ENCODE peak calls at places on chromosomes 6 and 20, in nine cellular contexts. M is choroid plexus epithelial cell, E is pancreas, V is brain microvascular endothelial cell, T is MM.1S, W is prostate gland, G is epithelial cell of proximal tubule, X is foreskin fibroblast, Z is upper lobe of right lung. A is an unnamed sample.

GRCh38 chr6:148835920-148836441 is 89.2 kb downstream of the UST start:
- DNase-seq in M (peak; percentile 47), E (no peak), V (peak; percentile 27), T (no peak), W (no peak), G (no peak), X (peak; percentile 85), Z (no peak), A (no peak)

GRCh38 chr6:143061597-143062385 is 1.1 kb downstream of the AIG1 start:
- DNase-seq in M (no peak), E (no peak), V (no peak), T (no peak), W (no peak), G (no peak), X (no peak), Z (no peak), A (no peak)

GRCh38 chr6:136365781-136366354 is 76.2 kb upstream of the BCLAF1 start:
- DNase-seq in M (no peak), E (no peak), V (no peak), T (no peak), W (peak; percentile 66), G (no peak), X (no peak), Z (peak; percentile 67), A (no peak)

GRCh38 chr20:33653218-33653899 is 8.8 kb upstream of the C20orf144 start:
- DNase-seq in M (peak; percentile 80), E (peak; percentile 69), V (no peak), T (no peak), W (no peak), G (no peak), X (peak; percentile 61), Z (peak; percentile 67), A (peak; percentile 78)

GRCh38 chr6:93419304-93420162 is at the start of gene EPHA7:
- DNase-seq in M (peak; percentile 95), E (peak; percentile 96), V (peak; percentile 95), T (peak; percentile 96), W (peak; percentile 96), G (no peak), X (peak; percentile 90), Z (peak; percentile 93), A (peak; percentile 95)

GRCh38 chr20:6562111-6562510 is 205.4 kb upstream of the BMP2 start:
- DNase-seq in M (peak; percentile 97), E (no peak), V (peak; percentile 99), T (no peak), W (no peak), G (no peak), X (peak; percentile 73), Z (no peak), A (no peak)

GRCh38 chr6:34806738-34807453 is 15.0 kb downstream of the BLTP3A start:
- DNase-seq in M (peak; percentile 27), E (no peak), V (peak; percentile 51), T (no peak), W (no peak), G (no peak), X (peak; percentile 8), Z (no peak), A (no peak)

GRCh38 chr6:90382760-90383159 is 86.1 kb upstream of the BACH2 start:
- DNase-seq in M (no peak), E (no peak), V (no peak), T (no peak), W (no peak), G (no peak), X (no peak), Z (no peak), A (no peak)

GRCh38 chr6:146441907-146442306 is 101.7 kb upstream of the RAB32 start:
- DNase-seq in M (no peak), E (no peak), V (no peak), T (no peak), W (no peak), G (no peak), X (no peak), Z (no peak), A (no peak)

GRCh38 chr6:145711372-145711771 is 23.9 kb downstream of the EPM2A start:
- DNase-seq in M (no peak), E (no peak), V (no peak), T (no peak), W (no peak), G (no peak), X (no peak), Z (no peak), A (no peak)

GRCh38 chr6:119043265-119043664 is 35.2 kb downstream of the FAM184A start:
- DNase-seq in M (no peak), E (no peak), V (no peak), T (no peak), W (no peak), G (no peak), X (no peak), Z (no peak), A (no peak)

GRCh38 chr6:117025310-117025709 is 148.3 kb downstream of the RFX6 start:
- DNase-seq in M (no peak), E (no peak), V (no peak), T (no peak), W (no peak), G (no peak), X (no peak), Z (no peak), A (no peak)

GRCh38 chr20:3106658-3107463 is 22.3 kb upstream of the AVP start:
- DNase-seq in M (no peak), E (no peak), V (no peak), T (no peak), W (no peak), G (no peak), X (no peak), Z (no peak), A (no peak)

GRCh38 chr20:35750611-35751010 is 8.6 kb upstream of the RBM39 start:
- DNase-seq in M (no peak), E (no peak), V (no peak), T (no peak), W (no peak), G (no peak), X (no peak), Z (no peak), A (no peak)

GRCh38 chr20:17442588-17442987 is 88.6 kb downstream of the BFSP1 start:
- DNase-seq in M (peak; percentile 2), E (no peak), V (no peak), T (no peak), W (no peak), G (no peak), X (no peak), Z (no peak), A (no peak)
- TF ChIP-seq CTCF in M (no peak), E (no peak), V (peak; percentile 6), T (peak; percentile 9), W (no peak), G (peak; percentile 11), X (no peak), Z (no peak), A (no peak)

DNA sequence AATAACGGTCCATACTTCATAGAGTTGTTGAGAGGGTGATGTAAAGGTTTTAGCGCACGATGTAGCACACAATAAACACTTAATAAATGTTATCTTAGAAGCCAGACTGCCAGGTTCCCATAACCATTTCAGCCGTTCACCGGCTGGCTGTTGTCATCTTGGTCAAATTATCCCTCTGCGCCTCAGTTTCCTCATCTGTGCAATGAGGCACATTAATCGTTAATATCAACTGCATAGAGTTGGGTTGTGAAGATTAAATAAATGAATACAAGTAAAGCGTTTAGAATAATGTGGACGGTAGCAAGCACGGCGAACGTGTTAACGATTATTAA is 432 bp upstream of the PSMF1 start:
- DNase-seq in M (no peak), E (no peak), V (no peak), T (no peak), W (no peak), G (no peak), X (no peak), Z (no peak), A (no peak)
- H3K4me3 ChIP-seq in M (peak overlapping the region; percentile 79), E (peak overlapping the region; percentile 94), V (peak overlapping the region; percentile 100), T (peak overlapping the region; percentile 85), W (peak overlapping the region; percentile 71), G (peak overlapping the region; percentile 73), X (peak overlapping the region; percentile 100), Z (peak overlapping the region; percentile 100), A (peak overlapping the region; percentile 97)

GRCh38 chr6:21023210-21023609 is 489.0 kb downstream of the CDKAL1 start:
- DNase-seq in M (no peak), E (no peak), V (no peak), T (no peak), W (no peak), G (no peak), X (no peak), Z (no peak), A (no peak)

GRCh38 chr6:21024621-21025020 is 490.4 kb downstream of the CDKAL1 start:
- DNase-seq in M (no peak), E (no peak), V (no peak), T (no peak), W (no peak), G (no peak), X (no peak), Z (no peak), A (peak; percentile 50)

GRCh38 chr6:21022343-21023107 is 488.3 kb downstream of the CDKAL1 start:
- DNase-seq in M (peak; percentile 40), E (peak; percentile 59), V (peak; percentile 51), T (no peak), W (peak; percentile 30), G (peak; percentile 100), X (no peak), Z (no peak), A (peak; percentile 87)

GRCh38 chr6:21019614-21020013 is 485.4 kb downstream of the CDKAL1 start:
- DNase-seq in M (peak; percentile 48), E (no peak), V (no peak), T (no peak), W (no peak), G (no peak), X (no peak), Z (no peak), A (peak; percentile 41)
- TF ChIP-seq CTCF in M (peak; percentile 55), E (no peak), V (peak; percentile 18), T (no peak), W (no peak), G (peak; percentile 44), X (peak; percentile 8), Z (no peak), A (peak; percentile 56)

GRCh38 chr20:53623454-53624206 is 30.0 kb upstream of the ZNF217 start:
- DNase-seq in M (peak; percentile 90), E (peak; percentile 61), V (peak; percentile 73), T (peak; percentile 71), W (peak; percentile 69), G (peak; percentile 71), X (peak; percentile 80), Z (peak; percentile 63), A (peak; percentile 60)

GRCh38 chr20:53623127-53623453 is 29.5 kb upstream of the ZNF217 start:
- DNase-seq in M (no peak), E (no peak), V (no peak), T (peak; percentile 8), W (no peak), G (no peak), X (no peak), Z (no peak), A (no peak)

GRCh38 chr20:53626584-53626983 is 32.9 kb upstream of the ZNF217 start:
- DNase-seq in M (no peak), E (no peak), V (no peak), T (no peak), W (no peak), G (no peak), X (no peak), Z (no peak), A (no peak)

GRCh38 chr20:53621482-53622246 is 28.0 kb upstream of the ZNF217 start:
- DNase-seq in M (peak; percentile 81), E (peak; percentile 66), V (no peak), T (peak; percentile 39), W (peak; percentile 40), G (peak; percentile 92), X (peak; percentile 76), Z (peak; percentile 60), A (peak; percentile 95)

GRCh38 chr20:53622247-53623114 is 28.8 kb upstream of the ZNF217 start:
- DNase-seq in M (peak; percentile 23), E (no peak), V (no peak), T (peak; percentile 40), W (no peak), G (no peak), X (no peak), Z (no peak), A (no peak)
- H3K4me3 ChIP-seq in M (no peak overlapping the region), E (no peak overlapping the region), V (no peak overlapping the region), T (no peak overlapping the region), W (no peak overlapping the region), G (no peak overlapping the region), X (no peak overlapping the region), Z (no peak overlapping the region), A (no peak overlapping the region)